ENCODE peak calls at places on chromosomes 6 and 20, in four cellular contexts. E, H, M and V are unnamed samples.

GRCh38 chr6:40348591-40348990 is 238.6 kb downstream of the LRFN2 start:
- DNase-seq in E (no peak), H (no peak), M (no peak), V (no peak)

GRCh38 chr20:49821850-49822249 is 9.2 kb downstream of the SLC9A8 start:
- DNase-seq in E (no peak), H (peak; percentile 77), M (no peak), V (no peak)

GRCh38 chr6:53920881-53921280 is 126.1 kb downstream of the LRRC1 start:
- DNase-seq in E (no peak), H (no peak), M (no peak), V (no peak)

GRCh38 chr6:134984821-134985220 is 34.9 kb upstream of the ALDH8A1 start:
- DNase-seq in E (no peak), H (peak; percentile 19), M (no peak), V (no peak)

GRCh38 chr6:24900917-24901697 is 34.7 kb downstream of the RIPOR2 start:
- DNase-seq in E (no peak), H (no peak), M (no peak), V (no peak)

GRCh38 chr20:15005300-15005986 is 668.0 kb upstream of the FLRT3 start:
- DNase-seq in E (no peak), H (peak; percentile 61), M (no peak), V (no peak)

GRCh38 chr6:79750806-79751205 is 119.7 kb downstream of the SH3BGRL2 start:
- DNase-seq in E (no peak), H (no peak), M (no peak), V (no peak)

GRCh38 chr20:7889736-7890135 is 50.5 kb downstream of the HAO1 start:
- DNase-seq in E (no peak), H (no peak), M (no peak), V (no peak)

GRCh38 chr6:10420546-10421507 is 6.0 kb upstream of the TFAP2A start:
- DNase-seq in E (no peak), H (no peak), M (peak; percentile 69), V (no peak)

DNA sequence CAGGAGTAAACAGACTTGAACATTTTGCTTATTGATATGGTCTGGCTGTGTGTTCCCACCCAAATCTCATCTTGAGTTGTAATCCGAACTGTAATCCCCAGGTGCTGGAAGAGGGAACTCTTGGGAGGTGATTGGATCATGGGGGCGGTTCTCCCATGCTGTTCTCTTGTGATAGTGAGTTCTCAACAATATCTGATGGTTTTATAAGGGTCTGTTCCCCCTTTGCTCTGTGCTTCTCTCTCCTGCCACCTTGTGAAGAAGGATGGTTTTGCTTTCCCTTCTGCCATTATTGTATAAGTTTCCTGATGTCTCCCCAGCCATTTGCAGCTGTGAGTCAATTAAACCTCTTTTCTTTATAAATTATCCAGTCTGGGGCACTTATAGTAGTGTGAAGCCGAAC is 40.0 kb downstream of the MYLIP start:
- DNase-seq in E (no peak), H (peak; percentile 64), M (no peak), V (no peak)
- TF ChIP-seq CTCF in E (peak; percentile 55), H (peak; percentile 56), M (peak; percentile 46), V (peak; percentile 60)

GRCh38 chr6:86706449-86706848 is 230.9 kb upstream of the HTR1E start:
- DNase-seq in E (no peak), H (no peak), M (peak; percentile 21), V (no peak)
- TF ChIP-seq CTCF in E (peak; percentile 15), H (no peak), M (peak; percentile 5), V (peak; percentile 27)

DNA sequence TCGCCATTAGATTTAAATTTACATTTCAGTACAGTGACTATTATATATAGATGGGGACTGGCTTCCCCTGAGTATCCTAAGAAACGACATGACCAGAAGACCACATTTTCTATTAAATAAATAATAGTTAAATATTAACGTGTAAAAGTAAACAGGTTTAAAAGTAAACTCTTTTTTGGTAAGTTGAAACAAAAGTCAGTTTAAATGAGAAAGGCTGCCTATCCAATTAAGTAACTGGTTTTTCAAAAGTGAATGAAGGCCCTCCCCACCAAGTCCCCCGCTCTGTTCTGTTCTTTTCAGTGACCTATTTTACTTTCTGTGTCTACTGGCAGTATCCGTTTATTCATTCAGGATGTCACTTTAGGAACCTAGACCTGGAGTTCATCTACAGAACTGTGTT is 32.0 kb downstream of the QKI start:
- DNase-seq in E (no peak), H (no peak), M (no peak), V (no peak)
- TF ChIP-seq CTCF in E (no peak), H (no peak), M (no peak), V (no peak)

DNA sequence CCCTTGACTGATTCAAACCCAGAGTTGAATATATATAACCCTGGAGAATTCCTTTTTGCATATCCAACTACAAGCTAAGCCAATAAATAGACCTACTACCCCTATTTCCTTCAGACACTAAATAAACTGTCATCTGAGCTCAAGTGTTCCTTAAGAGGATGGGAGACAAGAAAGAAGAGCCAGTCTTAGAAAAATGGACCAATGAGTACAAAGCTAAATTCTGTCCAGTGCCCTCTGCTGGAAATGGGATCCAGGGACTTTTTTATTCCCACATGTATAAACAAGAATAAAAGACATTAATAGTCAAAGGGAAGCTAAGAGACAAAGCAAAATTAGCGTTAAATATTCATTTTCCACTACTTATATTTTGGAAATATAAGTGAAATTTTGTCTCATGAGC is 4.8 kb downstream of the PPP1R10 start:
- DNase-seq in E (no peak), H (peak; percentile 55), M (no peak), V (no peak)
- TF ChIP-seq CTCF in E (no peak), H (peak; percentile 36), M (no peak), V (peak; percentile 48)